ENCODE peak calls at places on chromosomes 12 and 14, in six cellular contexts. One of them, this sample, is unnamed. For H3K4me1, the result is how much of the 10 kb centered on the place peaks cover.

GRCh38 chr14:103070971-103071542 is 13.0 kb upstream of the LBHD2 start:
- DNase-seq in CD8-positive, alpha-beta memory T cell: no peak
- DNase-seq in neural progenitor cell: no peak
- DNase-seq in Caco-2: no peak
- DNase-seq in PC-3: no peak
- DNase-seq in upper lobe of left lung: peak
- DNase-seq in this sample: no peak

GRCh38 chr12:22525426-22525825 is 18.9 kb downstream of the C2CD5 start:
- DNase-seq in CD8-positive, alpha-beta memory T cell: no peak
- DNase-seq in neural progenitor cell: no peak
- DNase-seq in Caco-2: no peak
- DNase-seq in PC-3: peak
- DNase-seq in upper lobe of left lung: no peak
- DNase-seq in this sample: no peak

GRCh38 chr12:5070090-5070489 is 26.4 kb downstream of the KCNA5 start:
- DNase-seq in CD8-positive, alpha-beta memory T cell: no peak
- DNase-seq in neural progenitor cell: no peak
- DNase-seq in Caco-2: no peak
- DNase-seq in PC-3: no peak
- DNase-seq in upper lobe of left lung: no peak
- DNase-seq in this sample: no peak

GRCh38 chr14:105900398-105901160 is 374.2 kb downstream of the TMEM121 start:
- DNase-seq in CD8-positive, alpha-beta memory T cell: no peak
- DNase-seq in neural progenitor cell: no peak
- DNase-seq in Caco-2: no peak
- DNase-seq in PC-3: no peak
- DNase-seq in upper lobe of left lung: peak
- DNase-seq in this sample: no peak

GRCh38 chr14:104919993-104920315 is 4.7 kb upstream of the PLD4 start:
- DNase-seq in CD8-positive, alpha-beta memory T cell: no peak
- DNase-seq in neural progenitor cell: no peak
- DNase-seq in Caco-2: no peak
- DNase-seq in PC-3: no peak
- DNase-seq in upper lobe of left lung: no peak
- DNase-seq in this sample: no peak

GRCh38 chr12:131736807-131737484 is 26.1 kb downstream of the SFSWAP start:
- DNase-seq in CD8-positive, alpha-beta memory T cell: no peak
- DNase-seq in neural progenitor cell: no peak
- DNase-seq in Caco-2: peak
- DNase-seq in PC-3: peak
- DNase-seq in upper lobe of left lung: peak
- DNase-seq in this sample: peak

GRCh38 chr14:96229315-96229714 is 24.7 kb downstream of the BDKRB2 start:
- DNase-seq in CD8-positive, alpha-beta memory T cell: no peak
- DNase-seq in neural progenitor cell: no peak
- DNase-seq in Caco-2: no peak
- DNase-seq in PC-3: no peak
- DNase-seq in upper lobe of left lung: no peak
- DNase-seq in this sample: no peak

GRCh38 chr12:67541625-67541991 is 106.9 kb upstream of the DYRK2 start:
- DNase-seq in CD8-positive, alpha-beta memory T cell: no peak
- DNase-seq in neural progenitor cell: no peak
- DNase-seq in Caco-2: no peak
- DNase-seq in PC-3: no peak
- DNase-seq in upper lobe of left lung: no peak
- DNase-seq in this sample: no peak

GRCh38 chr12:99334737-99335136 is 312.8 kb upstream of the GARIN6 start:
- DNase-seq in CD8-positive, alpha-beta memory T cell: no peak
- DNase-seq in neural progenitor cell: peak
- DNase-seq in Caco-2: no peak
- DNase-seq in PC-3: no peak
- DNase-seq in upper lobe of left lung: no peak
- DNase-seq in this sample: no peak

GRCh38 chr14:94521375-94522114 is 12.3 kb upstream of the SERPINA12 start:
- DNase-seq in CD8-positive, alpha-beta memory T cell: no peak
- DNase-seq in neural progenitor cell: no peak
- DNase-seq in Caco-2: no peak
- DNase-seq in PC-3: no peak
- DNase-seq in upper lobe of left lung: no peak
- DNase-seq in this sample: no peak

GRCh38 chr14:94523265-94523664 is 14.0 kb upstream of the SERPINA12 start:
- DNase-seq in CD8-positive, alpha-beta memory T cell: no peak
- DNase-seq in neural progenitor cell: no peak
- DNase-seq in Caco-2: no peak
- DNase-seq in PC-3: no peak
- DNase-seq in upper lobe of left lung: no peak
- DNase-seq in this sample: no peak

GRCh38 chr14:94524093-94524492 is 14.8 kb upstream of the SERPINA12 start:
- DNase-seq in CD8-positive, alpha-beta memory T cell: no peak
- DNase-seq in neural progenitor cell: no peak
- DNase-seq in Caco-2: no peak
- DNase-seq in PC-3: no peak
- DNase-seq in upper lobe of left lung: no peak
- DNase-seq in this sample: no peak

GRCh38 chr14:94517641-94518257 is 8.5 kb upstream of the SERPINA12 start:
- DNase-seq in CD8-positive, alpha-beta memory T cell: no peak
- DNase-seq in neural progenitor cell: no peak
- DNase-seq in Caco-2: no peak
- DNase-seq in PC-3: no peak
- DNase-seq in upper lobe of left lung: no peak
- DNase-seq in this sample: peak

DNA sequence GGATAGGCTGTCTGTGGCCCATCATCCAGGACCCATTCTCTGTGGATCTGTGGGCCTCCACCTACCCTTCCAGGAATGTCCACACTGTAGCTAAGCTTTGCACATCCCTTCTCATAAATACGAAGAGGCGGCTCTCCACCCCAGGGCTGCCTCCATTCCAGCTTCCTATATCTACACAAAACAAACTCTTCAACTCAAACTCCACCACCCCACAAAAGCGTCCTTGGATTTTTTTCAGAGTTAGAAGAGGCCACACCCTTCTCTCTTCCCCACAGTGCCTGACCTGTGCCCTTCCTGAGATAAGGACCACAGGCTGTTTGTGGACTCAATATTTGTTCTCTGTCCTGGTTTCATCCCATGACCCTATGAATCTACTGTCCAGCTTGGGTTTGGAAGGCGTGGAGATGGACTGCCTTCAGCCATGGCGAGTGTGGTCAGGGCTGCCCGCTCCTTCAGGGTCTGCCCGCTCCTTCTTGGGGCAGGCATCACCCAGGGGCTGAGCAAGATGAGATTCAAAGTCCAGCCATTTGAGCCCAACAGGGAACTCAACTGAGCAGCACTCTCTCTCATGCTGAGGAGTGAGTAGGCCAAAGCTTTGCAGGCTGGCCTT is 13.0 kb upstream of the SERPINA12 start:
- DNase-seq in CD8-positive, alpha-beta memory T cell: no peak
- DNase-seq in neural progenitor cell: no peak
- DNase-seq in Caco-2: no peak
- DNase-seq in PC-3: no peak
- DNase-seq in upper lobe of left lung: no peak
- DNase-seq in this sample: peak
- H3K4me1 ChIP-seq in CD8-positive, alpha-beta memory T cell: under half
- H3K4me1 ChIP-seq in neural progenitor cell: under half
- H3K4me1 ChIP-seq in Caco-2: under half
- H3K4me1 ChIP-seq in PC-3: under half
- H3K4me1 ChIP-seq in upper lobe of left lung: under half
- H3K4me1 ChIP-seq in this sample: under half

GRCh38 chr14:64759555-64759938 is 55.3 kb downstream of the PLEKHG3 start:
- DNase-seq in CD8-positive, alpha-beta memory T cell: no peak
- DNase-seq in neural progenitor cell: no peak
- DNase-seq in Caco-2: no peak
- DNase-seq in PC-3: no peak
- DNase-seq in upper lobe of left lung: no peak
- DNase-seq in this sample: no peak

GRCh38 chr14:64760146-64760755 is 56.0 kb downstream of the PLEKHG3 start:
- DNase-seq in CD8-positive, alpha-beta memory T cell: peak
- DNase-seq in neural progenitor cell: peak
- DNase-seq in Caco-2: peak
- DNase-seq in PC-3: peak
- DNase-seq in upper lobe of left lung: no peak
- DNase-seq in this sample: no peak

GRCh38 chr14:64758025-64758521 is 53.8 kb downstream of the PLEKHG3 start:
- DNase-seq in CD8-positive, alpha-beta memory T cell: peak
- DNase-seq in neural progenitor cell: no peak
- DNase-seq in Caco-2: peak
- DNase-seq in PC-3: peak
- DNase-seq in upper lobe of left lung: no peak
- DNase-seq in this sample: no peak

GRCh38 chr14:64757601-64758000 is 53.4 kb downstream of the PLEKHG3 start:
- DNase-seq in CD8-positive, alpha-beta memory T cell: no peak
- DNase-seq in neural progenitor cell: no peak
- DNase-seq in Caco-2: no peak
- DNase-seq in PC-3: no peak
- DNase-seq in upper lobe of left lung: no peak
- DNase-seq in this sample: no peak

DNA sequence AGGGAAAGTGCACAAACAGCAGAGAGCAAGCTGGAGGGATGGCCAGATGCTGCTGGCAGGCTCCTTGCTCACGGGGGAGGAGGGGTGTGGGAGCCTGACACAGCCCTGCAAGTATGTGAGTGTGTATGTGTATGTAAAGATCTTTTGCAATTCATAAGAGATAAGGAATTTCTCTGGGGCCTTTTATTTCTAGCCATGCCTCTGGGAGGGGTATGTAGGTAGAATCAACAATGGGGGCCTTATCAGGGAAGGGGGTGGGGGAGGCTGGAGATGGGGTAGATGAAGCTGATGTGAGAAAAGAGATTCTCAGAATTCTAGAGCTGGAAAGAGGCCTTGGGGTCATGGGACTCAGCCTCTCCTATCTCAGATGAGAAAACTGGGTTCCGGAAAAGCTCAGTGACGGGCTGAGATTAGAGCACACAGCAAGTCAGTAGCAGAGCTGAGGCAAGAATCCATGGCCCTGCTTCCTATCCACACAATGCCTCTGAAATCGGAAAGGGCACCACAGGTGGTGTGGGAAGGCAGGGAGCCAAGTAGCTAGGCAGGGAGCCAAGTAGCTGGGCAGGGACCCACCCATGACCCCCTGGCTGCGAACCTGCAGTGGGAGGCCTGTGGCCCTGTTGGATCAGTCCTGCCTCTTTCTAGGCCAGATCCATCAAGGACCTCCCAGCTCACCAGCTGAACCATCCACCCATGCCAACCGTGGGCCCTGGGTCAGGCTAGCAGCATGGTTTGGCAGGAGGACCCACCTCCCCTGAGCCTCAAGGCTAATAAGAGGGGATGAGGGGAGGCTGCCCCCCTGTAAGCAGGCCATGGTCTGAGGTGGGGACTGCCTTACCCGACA is 54.7 kb downstream of the PLEKHG3 start:
- DNase-seq in CD8-positive, alpha-beta memory T cell: no peak
- DNase-seq in neural progenitor cell: no peak
- DNase-seq in Caco-2: peak
- DNase-seq in PC-3: peak
- DNase-seq in upper lobe of left lung: no peak
- DNase-seq in this sample: no peak
- H3K4me1 ChIP-seq in CD8-positive, alpha-beta memory T cell: half or more
- H3K4me1 ChIP-seq in neural progenitor cell: under half
- H3K4me1 ChIP-seq in Caco-2: half or more
- H3K4me1 ChIP-seq in PC-3: half or more
- H3K4me1 ChIP-seq in upper lobe of left lung: under half
- H3K4me1 ChIP-seq in this sample: under half

GRCh38 chr12:110317921-110318320 is 36.9 kb downstream of the ATP2A2 start:
- DNase-seq in CD8-positive, alpha-beta memory T cell: no peak
- DNase-seq in neural progenitor cell: no peak
- DNase-seq in Caco-2: no peak
- DNase-seq in PC-3: no peak
- DNase-seq in upper lobe of left lung: no peak
- DNase-seq in this sample: no peak

GRCh38 chr12:110316861-110317260 is 35.8 kb downstream of the ATP2A2 start:
- DNase-seq in CD8-positive, alpha-beta memory T cell: no peak
- DNase-seq in neural progenitor cell: no peak
- DNase-seq in Caco-2: no peak
- DNase-seq in PC-3: peak
- DNase-seq in upper lobe of left lung: no peak
- DNase-seq in this sample: no peak

GRCh38 chr12:110320548-110320947 is 39.5 kb downstream of the ATP2A2 start:
- DNase-seq in CD8-positive, alpha-beta memory T cell: no peak
- DNase-seq in neural progenitor cell: no peak
- DNase-seq in Caco-2: no peak
- DNase-seq in PC-3: no peak
- DNase-seq in upper lobe of left lung: no peak
- DNase-seq in this sample: no peak
- H3K4me1 ChIP-seq in CD8-positive, alpha-beta memory T cell: under half
- H3K4me1 ChIP-seq in neural progenitor cell: under half
- H3K4me1 ChIP-seq in Caco-2: under half
- H3K4me1 ChIP-seq in PC-3: under half
- H3K4me1 ChIP-seq in upper lobe of left lung: under half
- H3K4me1 ChIP-seq in this sample: under half

GRCh38 chr12:51974646-51975045 is 23.1 kb downstream of the ACVR1B start:
- DNase-seq in CD8-positive, alpha-beta memory T cell: no peak
- DNase-seq in neural progenitor cell: no peak
- DNase-seq in Caco-2: no peak
- DNase-seq in PC-3: no peak
- DNase-seq in upper lobe of left lung: no peak
- DNase-seq in this sample: no peak

GRCh38 chr12:51976376-51977160 is 25.1 kb downstream of the ACVR1B start:
- DNase-seq in CD8-positive, alpha-beta memory T cell: no peak
- DNase-seq in neural progenitor cell: no peak
- DNase-seq in Caco-2: peak
- DNase-seq in PC-3: no peak
- DNase-seq in upper lobe of left lung: no peak
- DNase-seq in this sample: no peak

GRCh38 chr12:51980051-51980808 is 26.5 kb upstream of the TAMALIN start:
- DNase-seq in CD8-positive, alpha-beta memory T cell: peak
- DNase-seq in neural progenitor cell: peak
- DNase-seq in Caco-2: peak
- DNase-seq in PC-3: peak
- DNase-seq in upper lobe of left lung: no peak
- DNase-seq in this sample: peak

GRCh38 chr12:51975196-51975595 is 23.7 kb downstream of the ACVR1B start:
- DNase-seq in CD8-positive, alpha-beta memory T cell: no peak
- DNase-seq in neural progenitor cell: no peak
- DNase-seq in Caco-2: no peak
- DNase-seq in PC-3: no peak
- DNase-seq in upper lobe of left lung: peak
- DNase-seq in this sample: no peak

GRCh38 chr12:51977320-51977753 is 25.8 kb downstream of the ACVR1B start:
- DNase-seq in CD8-positive, alpha-beta memory T cell: no peak
- DNase-seq in neural progenitor cell: no peak
- DNase-seq in Caco-2: peak
- DNase-seq in PC-3: no peak
- DNase-seq in upper lobe of left lung: no peak
- DNase-seq in this sample: no peak
- H3K4me1 ChIP-seq in CD8-positive, alpha-beta memory T cell: under half
- H3K4me1 ChIP-seq in neural progenitor cell: under half
- H3K4me1 ChIP-seq in Caco-2: half or more
- H3K4me1 ChIP-seq in PC-3: under half
- H3K4me1 ChIP-seq in upper lobe of left lung: half or more
- H3K4me1 ChIP-seq in this sample: under half

GRCh38 chr12:55715833-55716581 is at the start of gene BLOC1S1:
- DNase-seq in CD8-positive, alpha-beta memory T cell: peak
- DNase-seq in neural progenitor cell: peak
- DNase-seq in Caco-2: peak
- DNase-seq in PC-3: peak
- DNase-seq in upper lobe of left lung: peak
- DNase-seq in this sample: peak
- H3K4me1 ChIP-seq in CD8-positive, alpha-beta memory T cell: under half
- H3K4me1 ChIP-seq in neural progenitor cell: under half
- H3K4me1 ChIP-seq in Caco-2: under half
- H3K4me1 ChIP-seq in PC-3: half or more
- H3K4me1 ChIP-seq in upper lobe of left lung: half or more
- H3K4me1 ChIP-seq in this sample: under half